ENCODE peak calls at places on chromosomes 6 and 20, in five cellular contexts. R is IMR-90, U is HepG2, Y is left lung, S is mammary epithelial cell. W is an unnamed sample.

GRCh38 chr6:43255408-43256054 is 12.2 kb downstream of the TTBK1 start:
- DNase-seq in R (no peak), U (no peak), Y (no peak), S (no peak), W (no peak)

GRCh38 chr20:11687546-11688292 is 230.0 kb upstream of the BTBD3 start:
- DNase-seq in R (no peak), U (peak; percentile 84), Y (no peak), S (no peak), W (no peak)

GRCh38 chr6:21121737-21122136 is 471.8 kb upstream of the SOX4 start:
- DNase-seq in R (no peak), U (no peak), Y (no peak), S (no peak), W (no peak)

GRCh38 chr20:37562695-37563480 is 35.2 kb upstream of the BLCAP start:
- DNase-seq in R (no peak), U (no peak), Y (no peak), S (no peak), W (no peak)

GRCh38 chr6:53369051-53369450 is 20.3 kb upstream of the ELOVL5 start:
- DNase-seq in R (no peak), U (no peak), Y (no peak), S (no peak), W (no peak)

GRCh38 chr20:8131598-8132014 is 460 bp upstream of the PLCB1 start:
- DNase-seq in R (peak; percentile 51), U (no peak), Y (no peak), S (no peak), W (no peak)

GRCh38 chr6:34717466-34717865 is 20.9 kb upstream of the ILRUN start:
- DNase-seq in R (no peak), U (no peak), Y (no peak), S (peak; percentile 80), W (no peak)

GRCh38 chr6:56235245-56235644 is 12.1 kb downstream of the COL21A1 start:
- DNase-seq in R (peak; percentile 16), U (no peak), Y (no peak), S (no peak), W (no peak)

GRCh38 chr20:59470521-59470920 is 133.8 kb upstream of the PHACTR3 start:
- DNase-seq in R (no peak), U (no peak), Y (no peak), S (no peak), W (no peak)

GRCh38 chr20:39903806-39904205 is 785.2 kb downstream of the MAFB start:
- DNase-seq in R (no peak), U (no peak), Y (no peak), S (no peak), W (no peak)

GRCh38 chr6:41644297-41644879 is 6.1 kb downstream of the MDFI start:
- DNase-seq in R (no peak), U (peak; percentile 43), Y (no peak), S (peak; percentile 73), W (no peak)

GRCh38 chr6:131640576-131640975 is 3.5 kb downstream of the ENPP3 start:
- DNase-seq in R (no peak), U (no peak), Y (no peak), S (no peak), W (no peak)

GRCh38 chr20:16279320-16279719 is 293.9 kb downstream of the KIF16B start:
- DNase-seq in R (no peak), U (peak; percentile 43), Y (no peak), S (no peak), W (no peak)

GRCh38 chr6:81308577-81309279 is 443.8 kb downstream of the TENT5A start:
- DNase-seq in R (no peak), U (no peak), Y (no peak), S (no peak), W (no peak)

GRCh38 chr20:37392441-37393195 is 46.7 kb downstream of the SRC start:
- DNase-seq in R (no peak), U (peak; percentile 67), Y (no peak), S (no peak), W (no peak)

GRCh38 chr6:143328885-143329284 is 121.6 kb downstream of the ADAT2 start:
- DNase-seq in R (peak; percentile 27), U (no peak), Y (no peak), S (peak; percentile 98), W (peak; percentile 62)

GRCh38 chr6:119195848-119196247 is 117.4 kb upstream of the FAM184A start:
- DNase-seq in R (no peak), U (no peak), Y (no peak), S (no peak), W (no peak)

GRCh38 chr6:53466257-53466656 is 78.6 kb downstream of the GCLC start:
- DNase-seq in R (peak; percentile 23), U (no peak), Y (no peak), S (peak; percentile 58), W (peak; percentile 25)

GRCh38 chr6:40962241-40962640 is 76.8 kb downstream of the UNC5CL start:
- DNase-seq in R (peak; percentile 95), U (peak; percentile 52), Y (no peak), S (peak; percentile 97), W (peak; percentile 98)

GRCh38 chr6:117167520-117168271 is 97.7 kb upstream of the VGLL2 start:
- DNase-seq in R (peak; percentile 2), U (no peak), Y (no peak), S (peak; percentile 99), W (peak; percentile 35)

GRCh38 chr6:13990830-13991229 is 66.1 kb downstream of the RNF182 start:
- DNase-seq in R (no peak), U (no peak), Y (no peak), S (no peak), W (no peak)

GRCh38 chr6:13993416-13993815 is 68.7 kb downstream of the RNF182 start:
- DNase-seq in R (no peak), U (no peak), Y (no peak), S (no peak), W (no peak)

GRCh38 chr6:13991393-13991792 is 66.6 kb downstream of the RNF182 start:
- DNase-seq in R (no peak), U (no peak), Y (no peak), S (no peak), W (no peak)

GRCh38 chr6:13989424-13990144 is 64.8 kb downstream of the RNF182 start:
- DNase-seq in R (peak; percentile 39), U (no peak), Y (no peak), S (no peak), W (no peak)

DNA sequence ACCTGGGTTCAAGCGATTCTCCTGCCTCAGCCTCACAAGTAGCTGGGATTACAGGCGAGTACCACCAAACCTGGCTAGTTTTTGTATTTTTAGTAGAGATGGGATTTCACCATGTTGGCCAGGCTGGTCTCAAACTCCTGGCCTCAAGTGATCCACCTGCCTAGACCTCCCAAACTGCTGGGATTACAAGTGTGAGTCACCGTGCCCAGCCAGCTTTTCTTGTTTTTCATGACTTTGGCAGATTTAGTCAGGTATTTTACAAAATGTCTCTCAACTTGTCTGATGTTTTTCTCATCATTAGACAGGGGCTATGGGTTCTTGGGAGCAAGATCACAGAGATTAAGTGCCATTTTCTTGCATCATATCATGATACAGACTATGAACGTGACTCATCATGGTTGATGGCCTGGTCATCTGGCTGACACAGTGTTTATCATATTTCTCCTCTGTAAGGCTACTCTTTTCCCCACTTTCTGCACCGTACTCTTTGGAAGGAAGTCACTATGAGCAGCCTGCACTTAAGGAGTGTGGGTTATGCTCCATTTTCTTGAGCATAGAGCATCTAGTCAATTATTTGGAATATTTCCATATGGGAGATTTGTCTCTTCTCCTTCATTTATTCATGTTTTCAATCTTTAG is 67.8 kb downstream of the RNF182 start:
- DNase-seq in R (peak; percentile 86), U (no peak), Y (no peak), S (peak; percentile 79), W (peak; percentile 72)
- H3K4me3 ChIP-seq in R (no peak overlapping the region), U (no peak overlapping the region), Y (no peak overlapping the region), S (no peak overlapping the region), W (no peak overlapping the region)

GRCh38 chr20:19347943-19348456 is 135.6 kb downstream of the SLC24A3 start:
- DNase-seq in R (no peak), U (no peak), Y (no peak), S (no peak), W (no peak)

GRCh38 chr20:19354950-19355349 is 142.5 kb downstream of the SLC24A3 start:
- DNase-seq in R (no peak), U (no peak), Y (no peak), S (no peak), W (no peak)

GRCh38 chr20:19349879-19350278 is 137.4 kb downstream of the SLC24A3 start:
- DNase-seq in R (no peak), U (no peak), Y (no peak), S (no peak), W (no peak)

GRCh38 chr20:19348582-19348981 is 136.1 kb downstream of the SLC24A3 start:
- DNase-seq in R (no peak), U (no peak), Y (no peak), S (no peak), W (no peak)

DNA sequence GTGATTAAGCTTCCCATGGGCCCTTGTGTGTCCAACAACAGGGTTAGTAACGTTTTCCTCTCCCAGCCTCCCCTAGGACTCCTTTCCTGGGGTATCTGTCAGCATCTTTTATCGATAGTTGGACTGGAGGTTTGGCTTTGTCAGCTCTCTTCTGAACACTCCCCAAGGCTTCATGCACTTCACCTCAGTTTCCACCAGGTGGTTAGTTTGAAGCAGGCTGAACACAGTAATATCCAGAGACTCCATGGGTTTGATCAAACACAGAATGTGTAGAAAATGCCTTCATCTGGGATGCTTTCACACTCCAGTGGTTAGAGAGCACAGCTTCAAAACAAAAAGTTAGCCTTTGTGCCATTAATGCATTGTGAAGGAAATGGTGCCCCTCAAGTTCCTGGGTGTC is 139.1 kb downstream of the SLC24A3 start:
- DNase-seq in R (no peak), U (no peak), Y (no peak), S (no peak), W (no peak)
- TF ChIP-seq CTCF in R (no peak), U (no peak), Y (no peak), S (no peak), W (no peak)

GRCh38 chr20:43393072-43393471 is 64.6 kb upstream of the SRSF6 start:
- DNase-seq in R (no peak), U (no peak), Y (no peak), S (no peak), W (no peak)

GRCh38 chr20:43397147-43397546 is 60.5 kb upstream of the SRSF6 start:
- DNase-seq in R (no peak), U (no peak), Y (no peak), S (no peak), W (no peak)

GRCh38 chr20:43398676-43399324 is 58.9 kb upstream of the SRSF6 start:
- DNase-seq in R (no peak), U (no peak), Y (no peak), S (no peak), W (no peak)
- H3K4me3 ChIP-seq in R (no peak overlapping the region), U (no peak overlapping the region), Y (no peak overlapping the region), S (no peak overlapping the region), W (no peak overlapping the region)

DNA sequence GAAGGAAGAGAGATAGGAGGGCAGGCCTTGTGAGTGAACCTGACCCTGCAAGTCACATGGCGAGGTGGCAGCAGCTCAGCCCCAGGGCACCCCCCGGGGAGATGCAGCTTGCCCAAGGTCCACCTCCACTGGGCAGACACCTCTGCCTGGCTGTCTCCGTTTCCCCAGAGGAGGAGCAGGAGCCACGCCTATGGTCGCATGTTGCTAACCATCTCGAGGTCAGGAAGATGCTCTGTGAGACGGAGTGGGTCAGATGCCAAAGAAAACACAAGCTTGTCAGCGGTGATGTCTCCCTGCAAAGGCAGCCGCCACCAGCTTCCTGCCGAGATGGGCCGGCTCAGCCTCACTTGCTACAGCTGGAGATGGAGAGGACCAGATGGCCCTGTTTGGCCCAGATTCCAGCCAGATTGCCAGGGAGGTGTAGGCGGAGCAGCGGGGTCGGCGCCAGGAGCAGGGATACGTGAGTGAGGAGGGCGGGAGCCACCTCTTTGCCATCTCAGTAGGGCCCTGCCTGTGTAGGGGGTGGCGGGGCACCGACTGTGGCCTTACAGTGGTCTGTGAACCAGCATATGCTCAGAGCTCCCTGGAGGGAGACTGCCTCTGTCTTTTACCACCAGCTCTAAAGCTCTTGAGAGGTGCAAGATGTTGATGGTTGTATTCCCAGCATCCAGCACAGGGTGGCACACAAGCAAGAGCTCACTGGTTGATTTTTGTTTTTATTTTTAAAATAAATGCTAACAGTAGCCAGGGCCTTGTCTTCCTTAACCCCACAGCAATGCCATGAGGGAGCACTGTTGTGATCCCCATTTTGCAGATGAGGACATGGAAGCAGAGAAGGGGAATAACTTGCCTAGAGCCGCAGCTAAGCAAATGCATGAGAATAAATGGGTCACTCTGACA is 42.9 kb upstream of the FAM83D start:
- DNase-seq in R (peak; percentile 2), U (no peak), Y (no peak), S (no peak), W (no peak)
- TF ChIP-seq CTCF in R (no peak), U (no peak), Y (no peak), S (no peak), W (no peak)

W was measured in astrocyte.